ENCODE peak calls at places on chromosome 1, in nine cellular contexts. Q is A549, Y is suprapubic skin, P is ovary, E is esophagus muscularis mucosa, J is stomach, H is H1, X is transverse colon, S is K562. O is an unnamed sample.

GRCh38 chr1:182962554-182963115 is 9.7 kb upstream of the SHCBP1L start:
- DNase-seq in Q (peak; percentile 93), Y (peak; percentile 87), P (peak; percentile 85), E (peak; percentile 93), J (peak; percentile 78), H (no peak), X (peak; percentile 81), S (peak; percentile 92), O (peak; percentile 68)

GRCh38 chr1:18913065-18913502 is 10.7 kb upstream of the ALDH4A1 start:
- DNase-seq in Q (peak; percentile 92), Y (peak; percentile 90), P (peak; percentile 85), E (no peak), J (peak; percentile 86), H (peak; percentile 96), X (peak; percentile 85), S (peak; percentile 95), O (peak; percentile 68)

GRCh38 chr1:2300004-2300771 is 72.1 kb downstream of the SKI start:
- DNase-seq in Q (no peak), Y (no peak), P (no peak), E (no peak), J (peak; percentile 45), H (no peak), X (peak; percentile 75), S (no peak), O (no peak)

GRCh38 chr1:84208935-84209334 is 64.9 kb downstream of the PRKACB start:
- DNase-seq in Q (no peak), Y (no peak), P (no peak), E (no peak), J (no peak), H (no peak), X (no peak), S (no peak), O (no peak)

GRCh38 chr1:101236546-101237228 is at the start of gene S1PR1:
- DNase-seq in Q (no peak), Y (peak; percentile 83), P (peak; percentile 52), E (no peak), J (peak; percentile 50), H (peak; percentile 76), X (peak; percentile 46), S (no peak), O (peak; percentile 32)

GRCh38 chr1:156858959-156859522 is at the start of gene INSRR:
- DNase-seq in Q (no peak), Y (no peak), P (no peak), E (no peak), J (no peak), H (peak; percentile 68), X (no peak), S (peak; percentile 76), O (no peak)

GRCh38 chr1:70043806-70044205 is 161.6 kb downstream of the LRRC40 start:
- DNase-seq in Q (no peak), Y (no peak), P (no peak), E (no peak), J (no peak), H (no peak), X (no peak), S (no peak), O (no peak)

GRCh38 chr1:95287825-95288224 is 53.8 kb downstream of the RWDD3 start:
- DNase-seq in Q (no peak), Y (no peak), P (no peak), E (no peak), J (no peak), H (no peak), X (no peak), S (no peak), O (no peak)

GRCh38 chr1:6727535-6727934 is 25.9 kb upstream of the DNAJC11 start:
- DNase-seq in Q (peak; percentile 36), Y (no peak), P (peak; percentile 23), E (no peak), J (peak; percentile 53), H (peak; percentile 80), X (peak; percentile 61), S (peak; percentile 71), O (peak; percentile 48)

GRCh38 chr1:29645586-29645985 is 409.3 kb downstream of the PTPRU start:
- DNase-seq in Q (no peak), Y (peak; percentile 54), P (no peak), E (peak; percentile 77), J (no peak), H (peak; percentile 29), X (no peak), S (no peak), O (no peak)

GRCh38 chr1:153353226-153353947 is 4.3 kb upstream of the S100A9 start:
- DNase-seq in Q (peak; percentile 75), Y (peak; percentile 41), P (no peak), E (peak; percentile 55), J (no peak), H (peak; percentile 60), X (no peak), S (peak; percentile 69), O (no peak)

GRCh38 chr1:104636581-104636980 is 886.9 kb downstream of the AMY1C start:
- DNase-seq in Q (no peak), Y (no peak), P (no peak), E (no peak), J (no peak), H (no peak), X (no peak), S (no peak), O (no peak)

GRCh38 chr1:80837066-80837465 is 963.7 kb upstream of the ADGRL2 start:
- DNase-seq in Q (no peak), Y (no peak), P (no peak), E (no peak), J (no peak), H (no peak), X (no peak), S (no peak), O (no peak)

GRCh38 chr1:80841261-80841660 is 959.5 kb upstream of the ADGRL2 start:
- DNase-seq in Q (no peak), Y (no peak), P (no peak), E (no peak), J (no peak), H (no peak), X (no peak), S (no peak), O (no peak)

DNA sequence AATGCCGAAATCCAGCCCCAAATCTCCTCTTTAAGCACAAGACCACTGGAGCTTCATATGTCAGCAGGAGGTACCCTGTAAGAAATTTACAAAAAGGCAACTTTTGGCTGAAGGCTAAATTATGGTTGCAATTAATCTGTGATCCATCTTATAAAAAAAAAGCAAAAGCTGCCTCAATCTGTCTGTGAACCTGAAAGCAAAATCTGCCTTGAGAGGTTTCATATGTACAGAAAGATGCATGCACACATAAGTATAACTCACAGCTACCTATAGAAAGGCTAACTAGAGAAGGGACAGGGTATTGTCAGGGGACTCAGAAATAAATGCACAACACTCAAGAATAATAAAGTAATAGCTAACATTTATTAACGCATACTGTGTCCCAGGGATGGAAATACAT is 964.2 kb upstream of the ADGRL2 start:
- DNase-seq in Q (no peak), Y (no peak), P (no peak), E (no peak), J (no peak), H (no peak), X (no peak), S (no peak), O (no peak)
- TF ChIP-seq EP300 in Q (no peak), Y (no peak), P (no peak), E (no peak), J (no peak), H (no peak), X (no peak), S (no peak), O (no peak)

GRCh38 chr1:30785714-30786113 is 28.1 kb upstream of the LAPTM5 start:
- DNase-seq in Q (no peak), Y (no peak), P (no peak), E (no peak), J (no peak), H (no peak), X (no peak), S (no peak), O (no peak)
- H3K4me1 ChIP-seq in Q (no peaks in the 10 kb centered on the region), Y (peaks cover 20% of the 10 kb centered on the region), P (no peaks in the 10 kb centered on the region), E (peaks cover 16% of the 10 kb centered on the region), J (peaks cover 14% of the 10 kb centered on the region), H (no peaks in the 10 kb centered on the region), X (peaks cover 6% of the 10 kb centered on the region), S (peaks cover 15% of the 10 kb centered on the region), O (peaks cover 46% of the 10 kb centered on the region)

GRCh38 chr1:155254228-155254713 is 1.0 kb downstream of the ENTREP3 start:
- DNase-seq in Q (no peak), Y (no peak), P (no peak), E (no peak), J (no peak), H (no peak), X (no peak), S (no peak), O (no peak)

GRCh38 chr1:155254714-155255242 is 505 bp downstream of the ENTREP3 start:
- DNase-seq in Q (no peak), Y (no peak), P (peak; percentile 56), E (no peak), J (no peak), H (peak; percentile 50), X (peak; percentile 31), S (no peak), O (no peak)

GRCh38 chr1:155253797-155254196 is 1.5 kb downstream of the ENTREP3 start:
- DNase-seq in Q (no peak), Y (no peak), P (no peak), E (no peak), J (no peak), H (no peak), X (no peak), S (no peak), O (no peak)

GRCh38 chr1:155256101-155256852 is 994 bp upstream of the ENTREP3 start:
- DNase-seq in Q (no peak), Y (no peak), P (no peak), E (no peak), J (no peak), H (peak; percentile 48), X (no peak), S (no peak), O (no peak)

DNA sequence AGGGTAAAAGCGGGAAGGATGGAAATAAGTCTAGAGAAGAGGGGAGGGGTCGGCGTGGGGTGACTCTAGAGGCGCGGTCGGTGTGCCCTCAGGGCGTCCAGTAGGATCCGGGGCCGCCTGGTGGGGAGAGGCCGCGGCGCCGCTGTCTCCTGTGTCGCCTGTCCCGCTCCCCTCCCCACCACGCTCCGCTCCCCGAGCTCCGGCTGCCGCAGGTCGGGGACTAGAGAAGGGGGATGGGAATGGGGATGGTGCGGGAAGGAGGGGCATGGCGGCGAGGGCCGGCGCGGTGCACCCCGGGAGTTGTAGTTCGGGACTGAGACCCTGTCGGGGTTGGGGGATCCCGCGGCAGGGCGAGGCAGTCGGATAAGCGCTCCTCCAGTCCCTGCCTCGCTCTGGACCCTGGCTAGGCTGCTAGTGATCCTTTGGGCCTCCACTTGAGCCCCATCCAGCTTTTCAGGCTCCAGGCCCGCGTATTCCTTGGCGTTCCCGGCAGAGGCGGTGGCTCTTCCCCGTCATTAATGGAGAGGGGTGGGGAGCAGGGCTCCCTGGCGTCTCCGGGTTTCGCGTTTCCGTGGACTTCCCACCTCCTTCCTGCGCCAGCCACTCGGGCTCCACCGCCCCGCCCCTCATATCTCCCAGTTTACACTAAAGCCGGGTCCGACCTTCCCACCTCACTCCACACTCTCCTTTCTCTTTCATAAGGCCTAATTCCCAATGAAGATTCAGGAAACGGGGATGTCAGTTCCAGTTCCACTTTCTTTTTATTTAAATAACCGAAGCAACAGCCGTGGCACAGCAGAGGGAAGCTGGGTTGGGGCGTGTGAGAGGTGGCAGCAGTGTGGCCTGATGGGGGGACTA is at the start of gene ENTREP3:
- DNase-seq in Q (peak; percentile 91), Y (peak; percentile 91), P (peak; percentile 87), E (peak; percentile 95), J (peak; percentile 86), H (peak; percentile 96), X (peak; percentile 89), S (peak; percentile 94), O (peak; percentile 84)
- TF ChIP-seq POLR2A in Q (peak; percentile 63), Y (no peak), P (peak; percentile 75), E (peak; percentile 34), J (no peak), H (no peak), X (peak; percentile 60), S (peak; percentile 61), O (peak; percentile 83)

GRCh38 chr1:15206418-15207030 is 40.5 kb upstream of the FHAD1 start:
- DNase-seq in Q (no peak), Y (no peak), P (no peak), E (no peak), J (no peak), H (no peak), X (no peak), S (no peak), O (no peak)
- TF ChIP-seq EP300 in Q (no peak), Y (no peak), P (no peak), E (no peak), J (no peak), H (no peak), X (no peak), S (no peak), O (no peak)

O was measured in tibial nerve.